ENCODE peak calls at places on chromosome 13, in seven cellular contexts. P is naive thymus-derived CD8-positive, alpha-beta T cell; U is EL; D is ascending aorta; A is mammary epithelial cell; G is endothelial cell; H is hypothalamus. N is an unnamed sample.

GRCh38 chr13:64591981-64592380 is 2638.2 kb downstream of the PCDH9 start:
- DNase-seq in G (no peak), H (no peak), U (peak; percentile 35), A (peak; percentile 26), D (no peak), P (no peak), N (no peak)

GRCh38 chr13:24512208-24513068 is at the start of gene PARP4:
- DNase-seq in D (peak; percentile 90), A (peak; percentile 94), G (peak; percentile 67), H (peak; percentile 67), P (peak; percentile 49), U (peak; percentile 79), N (peak; percentile 68)

GRCh38 chr13:62482351-62482750 is 1066.7 kb upstream of the PCDH20 start:
- DNase-seq in G (no peak), H (no peak), A (no peak), U (no peak), D (no peak), P (no peak), N (no peak)

GRCh38 chr13:21657538-21657937 is 13.3 kb upstream of the FGF9 start:
- DNase-seq in A (peak; percentile 83), D (no peak), H (no peak), P (no peak), G (no peak), U (peak; percentile 73), N (no peak)

GRCh38 chr13:24110011-24110410 is 50.5 kb upstream of the SPATA13 start:
- DNase-seq in H (no peak), G (no peak), U (no peak), D (no peak), A (no peak), P (no peak), N (no peak)

GRCh38 chr13:50401721-50402510 is 386.7 kb downstream of the KCNRG start:
- DNase-seq in H (no peak), D (no peak), P (no peak), G (no peak), U (peak; percentile 73), A (peak; percentile 77), N (no peak)

GRCh38 chr13:30751183-30751933 is 16.0 kb downstream of the ALOX5AP start:
- DNase-seq in H (no peak), D (no peak), A (no peak), P (no peak), U (no peak), G (no peak), N (no peak)

GRCh38 chr13:113299951-113300350 is 2.9 kb downstream of the LAMP1 start:
- DNase-seq in P (no peak), G (no peak), H (no peak), D (no peak), U (no peak), A (no peak), N (no peak)

GRCh38 chr13:113080901-113081521 is 24.6 kb upstream of the F7 start:
- DNase-seq in H (no peak), U (no peak), G (no peak), A (no peak), P (no peak), D (no peak), N (no peak)

GRCh38 chr13:94228781-94229180 is 250.7 kb downstream of the DCT start:
- DNase-seq in G (no peak), P (no peak), D (no peak), U (no peak), A (no peak), H (no peak), N (no peak)

GRCh38 chr13:42973581-42973980 is 18.5 kb downstream of the EPSTI1 start:
- DNase-seq in U (no peak), D (no peak), A (no peak), P (no peak), H (no peak), G (no peak), N (no peak)

GRCh38 chr13:110024646-110024980 is 238.2 kb upstream of the IRS2 start:
- DNase-seq in H (no peak), A (no peak), P (no peak), D (no peak), U (no peak), G (no peak), N (no peak)